ENCODE peak calls at places on chromosome 7, in four cellular contexts. B is spleen, I is GM03348, O is A549. E is an unnamed sample.
A peak's percentile ranks its signal among the peaks of the same experiment; 100 is the strongest.

GRCh38 chr7:45662540-45663166 is 88.5 kb downstream of the ADCY1 start:
- DNase-seq in B (no peak), I (no peak), O (no peak), E (no peak)

GRCh38 chr7:7565746-7566650 is 686 bp upstream of the MIOS start:
- DNase-seq in B (peak; percentile 81), I (no peak), O (no peak), E (no peak)

GRCh38 chr7:85104432-85105205 is 82.2 kb downstream of the SEMA3D start:
- DNase-seq in B (no peak), I (peak; percentile 24), O (no peak), E (peak; percentile 22)

GRCh38 chr7:55550010-55550409 is 22.3 kb downstream of the VOPP1 start:
- DNase-seq in B (no peak), I (no peak), O (peak; percentile 48), E (no peak)

GRCh38 chr7:36736827-36737211 is 12.5 kb upstream of the AOAH start:
- DNase-seq in B (peak; percentile 81), I (no peak), O (no peak), E (no peak)

GRCh38 chr7:767580-767940 is 40.5 kb upstream of the PRKAR1B start:
- DNase-seq in B (no peak), I (no peak), O (no peak), E (no peak)

GRCh38 chr7:48105045-48105444 is 16.0 kb downstream of the UPP1 start:
- DNase-seq in B (no peak), I (no peak), O (no peak), E (no peak)

GRCh38 chr7:95845007-95845406 is 72.7 kb downstream of the DYNC1I1 start:
- DNase-seq in B (no peak), I (no peak), O (no peak), E (no peak)

GRCh38 chr7:151080091-151080521 is 503 bp downstream of the FASTK start:
- DNase-seq in B (no peak), I (peak; percentile 36), O (peak; percentile 45), E (no peak)